ENCODE peak calls at places on chromosomes 13 and 19, in seven cellular contexts. U is K562, Z is SK-N-SH, X is GM12878, I is HCT116, G is H1, N is HepG2. D is an unnamed sample.

GRCh38 chr19:14413355-14413754 is 5.8 kb downstream of the DDX39A start:
- DNase-seq in U (peak; percentile 27), Z (no peak), X (no peak), I (no peak), G (no peak), N (no peak), D (no peak)

GRCh38 chr13:106756446-106756845 is 188.5 kb upstream of the ARGLU1 start:
- DNase-seq in U (no peak), Z (no peak), X (no peak), I (no peak), G (no peak), N (no peak), D (no peak)

GRCh38 chr13:102838982-102839381 is 6.8 kb upstream of the ERCC5 start:
- DNase-seq in U (no peak), Z (no peak), X (no peak), I (no peak), G (no peak), N (no peak), D (no peak)

GRCh38 chr19:14472202-14472961 is 2.8 kb downstream of the PTGER1 start:
- DNase-seq in U (peak; percentile 90), Z (peak; percentile 96), X (no peak), I (peak; percentile 22), G (peak; percentile 98), N (no peak), D (no peak)

GRCh38 chr13:49791753-49792549 is 531 bp downstream of the KPNA3 start:
- DNase-seq in U (peak; percentile 49), Z (no peak), X (no peak), I (no peak), G (peak; percentile 64), N (no peak), D (no peak)

GRCh38 chr13:26867451-26868067 is 107.0 kb upstream of the GPR12 start:
- DNase-seq in U (peak; percentile 26), Z (no peak), X (no peak), I (no peak), G (peak; percentile 62), N (no peak), D (no peak)

GRCh38 chr13:71171740-71172139 is 695.3 kb downstream of the DACH1 start:
- DNase-seq in U (no peak), Z (no peak), X (no peak), I (no peak), G (no peak), N (no peak), D (no peak)

GRCh38 chr13:112733112-112733511 is 43.3 kb downstream of the ATP11A start:
- DNase-seq in U (no peak), Z (peak; percentile 66), X (no peak), I (no peak), G (no peak), N (no peak), D (no peak)

GRCh38 chr13:19959141-19959830 is 759 bp downstream of the ZMYM2 start:
- DNase-seq in U (peak; percentile 31), Z (peak; percentile 62), X (no peak), I (peak; percentile 8), G (peak; percentile 75), N (peak; percentile 27), D (no peak)

GRCh38 chr13:45851171-45851889 is at the start of gene SIAH3:
- DNase-seq in U (no peak), Z (peak; percentile 52), X (no peak), I (no peak), G (peak; percentile 63), N (no peak), D (no peak)

GRCh38 chr13:65660696-65661095 is 1569.4 kb downstream of the PCDH9 start:
- DNase-seq in U (no peak), Z (no peak), X (no peak), I (no peak), G (no peak), N (no peak), D (no peak)

GRCh38 chr13:64704121-64704520 is 2526.0 kb downstream of the PCDH9 start:
- DNase-seq in U (no peak), Z (no peak), X (no peak), I (no peak), G (no peak), N (no peak), D (no peak)

GRCh38 chr13:101979825-101980224 is 422.0 kb downstream of the FGF14 start:
- DNase-seq in U (no peak), Z (peak; percentile 34), X (no peak), I (no peak), G (no peak), N (no peak), D (no peak)

GRCh38 chr13:36163303-36163702 is 32.1 kb upstream of the DCLK1 start:
- DNase-seq in U (no peak), Z (no peak), X (no peak), I (no peak), G (no peak), N (no peak), D (no peak)

GRCh38 chr13:100650321-100650720 is 24.3 kb downstream of the TMTC4 start:
- DNase-seq in U (no peak), Z (no peak), X (no peak), I (no peak), G (no peak), N (no peak), D (no peak)

GRCh38 chr19:4821265-4821664 is 10.2 kb downstream of the TICAM1 start:
- DNase-seq in U (no peak), Z (no peak), X (no peak), I (no peak), G (no peak), N (no peak), D (no peak)

GRCh38 chr13:113947321-113948033 is 26.4 kb downstream of the C13orf46 start:
- DNase-seq in U (peak; percentile 32), Z (no peak), X (no peak), I (peak; percentile 12), G (no peak), N (no peak), D (no peak)

GRCh38 chr13:114249062-114249461 is 14.4 kb downstream of the CDC16 start:
- DNase-seq in U (no peak), Z (no peak), X (no peak), I (no peak), G (peak; percentile 36), N (no peak), D (no peak)

GRCh38 chr19:1855828-1856255 is 7.5 kb downstream of the KLF16 start:
- DNase-seq in U (no peak), Z (no peak), X (no peak), I (no peak), G (no peak), N (no peak), D (no peak)

GRCh38 chr19:29674374-29675119 is 9.3 kb downstream of the PLEKHF1 start:
- DNase-seq in U (no peak), Z (no peak), X (no peak), I (no peak), G (no peak), N (no peak), D (no peak)

GRCh38 chr19:29677001-29677781 is 11.9 kb downstream of the PLEKHF1 start:
- DNase-seq in U (no peak), Z (no peak), X (no peak), I (no peak), G (no peak), N (no peak), D (no peak)

GRCh38 chr19:29675120-29675649 is 9.9 kb downstream of the PLEKHF1 start:
- DNase-seq in U (no peak), Z (no peak), X (no peak), I (no peak), G (no peak), N (no peak), D (no peak)

GRCh38 chr19:29676586-29676985 is 11.3 kb downstream of the PLEKHF1 start:
- DNase-seq in U (no peak), Z (no peak), X (no peak), I (no peak), G (no peak), N (no peak), D (no peak)

GRCh38 chr19:29675650-29676186 is 10.5 kb downstream of the PLEKHF1 start:
- DNase-seq in U (no peak), Z (no peak), X (no peak), I (no peak), G (no peak), N (no peak), D (no peak)
- TF ChIP-seq SIN3A in U (no peak), Z (no peak), X (no peak), I (no peak), G (no peak), N (no peak), D (no peak)

DNA sequence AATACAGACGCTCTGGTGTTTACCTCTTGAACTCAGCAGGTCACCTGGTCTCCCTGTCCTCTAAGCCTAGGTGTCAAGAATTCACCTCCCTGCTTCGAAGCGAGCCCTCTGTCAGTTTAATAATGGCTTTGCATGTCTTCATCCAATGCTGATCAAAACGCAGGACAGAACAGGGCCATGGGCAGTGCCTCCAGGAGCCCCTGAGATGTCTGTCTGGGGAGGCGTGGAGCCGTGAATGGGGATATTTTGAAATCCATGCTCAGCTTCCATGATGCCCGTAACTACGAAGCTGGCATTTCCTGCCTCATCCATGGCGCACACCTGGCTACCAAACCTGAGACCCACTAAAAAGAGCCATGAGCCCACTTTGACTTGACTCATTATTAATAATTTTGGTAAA is 113.7 kb downstream of the RAB20 start:
- DNase-seq in U (no peak), Z (no peak), X (no peak), I (no peak), G (no peak), N (no peak), D (no peak)
- H3K27ac ChIP-seq in U (no peak overlapping the region), Z (peak overlapping the region; percentile 62), X (no peak overlapping the region), I (peak overlapping the region; percentile 18), G (no peak overlapping the region), N (no peak overlapping the region), D (no peak overlapping the region)

GRCh38 chr19:3138268-3138667 is 2.4 kb downstream of the GNA15 start:
- DNase-seq in U (no peak), Z (no peak), X (no peak), I (no peak), G (no peak), N (no peak), D (no peak)

GRCh38 chr19:3135961-3136683 is at the start of gene GNA15:
- DNase-seq in U (peak; percentile 13), Z (no peak), X (no peak), I (no peak), G (no peak), N (no peak), D (no peak)

GRCh38 chr19:3133793-3134116 is 2.1 kb upstream of the GNA15 start:
- DNase-seq in U (no peak), Z (no peak), X (no peak), I (no peak), G (no peak), N (no peak), D (no peak)

GRCh38 chr19:3136684-3137055 is 837 bp downstream of the GNA15 start:
- DNase-seq in U (peak; percentile 5), Z (no peak), X (no peak), I (no peak), G (no peak), N (no peak), D (no peak)

GRCh38 chr19:3137139-3137538 is 1.3 kb downstream of the GNA15 start:
- DNase-seq in U (no peak), Z (no peak), X (no peak), I (no peak), G (no peak), N (no peak), D (no peak)
- TF ChIP-seq SIN3A in U (no peak), Z (no peak), X (no peak), I (no peak), G (no peak), N (no peak), D (no peak)

DNA sequence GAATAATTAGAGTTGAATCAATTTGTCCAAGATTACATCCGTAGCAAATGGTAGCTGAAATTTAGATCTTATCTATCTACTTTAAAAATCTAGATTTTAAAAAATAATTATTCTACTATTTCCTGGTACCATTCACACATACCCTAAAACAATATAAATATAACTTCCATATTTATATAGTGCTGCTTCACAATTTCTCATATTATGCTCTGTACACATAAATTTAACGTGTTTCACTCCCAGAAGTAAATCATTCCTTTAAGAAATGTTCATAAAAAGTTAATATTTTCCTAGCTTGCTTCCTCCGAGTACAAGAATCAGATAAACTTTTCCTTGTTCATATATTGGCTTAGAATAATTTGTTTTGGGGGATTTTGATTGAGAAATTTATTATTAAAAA is 857.0 kb upstream of the SPRY2 start:
- DNase-seq in U (no peak), Z (no peak), X (no peak), I (no peak), G (no peak), N (no peak), D (no peak)
- H3K27ac ChIP-seq in U (no peak overlapping the region), Z (no peak overlapping the region), X (no peak overlapping the region), I (no peak overlapping the region), G (no peak overlapping the region), N (no peak overlapping the region), D (no peak overlapping the region)

D was measured in Panc1.